ENCODE peak calls at places on chromosomes 6 and 20, in five cellular contexts. D is transverse colon, R is spleen, W is HCT116, Y is HepG2. B is an unnamed sample. For H3K4me1, the result is how much of the 10 kb centered on the place peaks cover.

GRCh38 chr6:145116591-145117178 is 618.6 kb downstream of the EPM2A start:
- DNase-seq in R (no peak), Y (no peak), D (no peak), W (no peak), B (no peak)

GRCh38 chr6:147508871-147509608 is 550 bp downstream of the SAMD5 start:
- DNase-seq in R (no peak), Y (no peak), W (no peak), D (peak), B (no peak)

GRCh38 chr20:33803921-33804337 is 7.2 kb upstream of the CHMP4B start:
- DNase-seq in W (no peak), Y (no peak), D (no peak), R (no peak), B (no peak)

GRCh38 chr6:3392059-3392458 is 64.8 kb downstream of the SLC22A23 start:
- DNase-seq in Y (no peak), W (no peak), D (no peak), R (no peak), B (no peak)

GRCh38 chr20:17495826-17496225 is 35.4 kb downstream of the BFSP1 start:
- DNase-seq in W (no peak), R (no peak), Y (no peak), D (no peak), B (no peak)

GRCh38 chr20:408843-409696 is 971 bp downstream of the RBCK1 start:
- DNase-seq in Y (no peak), W (no peak), D (no peak), R (no peak), B (no peak)

GRCh38 chr20:45997187-45997586 is 11.5 kb upstream of the MMP9 start:
- DNase-seq in R (no peak), W (no peak), Y (no peak), D (no peak), B (no peak)

GRCh38 chr6:2938632-2939083 is 32.7 kb downstream of the SERPINB6 start:
- DNase-seq in R (peak), D (peak), Y (peak), W (peak), B (peak)

GRCh38 chr6:24215068-24215467 is 89.1 kb downstream of the NRSN1 start:
- DNase-seq in Y (no peak), D (no peak), W (no peak), R (no peak), B (no peak)

GRCh38 chr6:170074435-170074834 is 216.4 kb downstream of the DLL1 start:
- DNase-seq in Y (no peak), D (peak), R (peak), W (no peak), B (no peak)

GRCh38 chr6:31547727-31548422 is 467 bp downstream of the NFKBIL1 start:
- DNase-seq in D (no peak), Y (no peak), R (peak), W (no peak), B (no peak)

GRCh38 chr6:11500008-11500407 is 37.5 kb upstream of the TMEM170B start:
- DNase-seq in Y (no peak), R (no peak), W (no peak), D (no peak), B (no peak)

GRCh38 chr6:25366785-25367657 is 87.8 kb downstream of the CARMIL1 start:
- DNase-seq in W (no peak), D (no peak), R (no peak), Y (no peak), B (no peak)

GRCh38 chr20:63706852-63707557 is 771 bp downstream of the ARFRP1 start:
- DNase-seq in R (peak), D (peak), W (no peak), Y (peak), B (no peak)

GRCh38 chr6:3509326-3509725 is 52.5 kb upstream of the SLC22A23 start:
- DNase-seq in D (no peak), W (no peak), R (no peak), Y (no peak), B (no peak)

GRCh38 chr6:25777031-25777430 is 22.5 kb downstream of the SLC17A4 start:
- DNase-seq in R (no peak), W (no peak), D (no peak), Y (no peak), B (no peak)

GRCh38 chr20:8790442-8791074 is 278.3 kb upstream of the PLCB4 start:
- DNase-seq in W (peak), Y (peak), D (peak), R (no peak), B (peak)

GRCh38 chr6:96520851-96521115 is 823 bp upstream of the UFL1 start:
- DNase-seq in Y (no peak), W (no peak), D (no peak), R (no peak), B (no peak)

GRCh38 chr20:44028868-44029847 is 114.5 kb downstream of the TOX2 start:
- DNase-seq in R (peak), D (no peak), Y (no peak), W (no peak), B (no peak)

GRCh38 chr6:3376064-3376463 is 80.8 kb downstream of the SLC22A23 start:
- DNase-seq in D (no peak), Y (no peak), W (no peak), R (no peak), B (no peak)

GRCh38 chr6:27213544-27214125 is 33.9 kb upstream of the PRSS16 start:
- DNase-seq in W (no peak), R (no peak), D (no peak), Y (no peak), B (no peak)

GRCh38 chr6:149831380-149831820 is 32.8 kb downstream of the LRP11 start:
- DNase-seq in R (no peak), Y (peak), W (no peak), D (no peak), B (no peak)

GRCh38 chr6:160431231-160431630 is 83.1 kb downstream of the SLC22A3 start:
- DNase-seq in W (no peak), D (peak), Y (no peak), R (no peak), B (peak)

GRCh38 chr6:149563203-149563927 is 2.8 kb upstream of the GINM1 start:
- DNase-seq in W (no peak), D (no peak), Y (no peak), R (no peak), B (no peak)

GRCh38 chr6:311679-312220 is 19.5 kb downstream of the DUSP22 start:
- DNase-seq in D (no peak), Y (no peak), R (peak), W (no peak), B (no peak)

GRCh38 chr20:6855074-6855473 is 87.6 kb downstream of the BMP2 start:
- DNase-seq in Y (no peak), D (no peak), R (no peak), W (no peak), B (no peak)

GRCh38 chr6:26553264-26553738 is 15.1 kb downstream of the HMGN4 start:
- DNase-seq in Y (peak), D (peak), W (peak), R (peak), B (peak)

GRCh38 chr6:98832282-98833100 is 1.9 kb upstream of the POU3F2 start:
- DNase-seq in Y (no peak), R (peak), D (no peak), W (no peak), B (no peak)

GRCh38 chr20:4937422-4938319 is 63.6 kb downstream of the SLC23A2 start:
- DNase-seq in W (no peak), R (no peak), D (no peak), Y (peak), B (peak)

GRCh38 chr20:4813076-4813838 is 91.5 kb downstream of the PRND start:
- DNase-seq in D (peak), R (peak), Y (no peak), W (no peak), B (no peak)

GRCh38 chr6:819122-819521 is 126.2 kb upstream of the EXOC2 start:
- DNase-seq in D (no peak), W (no peak), Y (peak), R (no peak), B (no peak)

GRCh38 chr6:35213824-35214756 is at the start of gene SCUBE3:
- DNase-seq in W (no peak), Y (no peak), D (no peak), R (no peak), B (peak)

GRCh38 chr6:39102024-39102820 is 12.8 kb downstream of the SAYSD1 start:
- DNase-seq in R (no peak), W (no peak), Y (peak), D (no peak), B (peak)

DNA sequence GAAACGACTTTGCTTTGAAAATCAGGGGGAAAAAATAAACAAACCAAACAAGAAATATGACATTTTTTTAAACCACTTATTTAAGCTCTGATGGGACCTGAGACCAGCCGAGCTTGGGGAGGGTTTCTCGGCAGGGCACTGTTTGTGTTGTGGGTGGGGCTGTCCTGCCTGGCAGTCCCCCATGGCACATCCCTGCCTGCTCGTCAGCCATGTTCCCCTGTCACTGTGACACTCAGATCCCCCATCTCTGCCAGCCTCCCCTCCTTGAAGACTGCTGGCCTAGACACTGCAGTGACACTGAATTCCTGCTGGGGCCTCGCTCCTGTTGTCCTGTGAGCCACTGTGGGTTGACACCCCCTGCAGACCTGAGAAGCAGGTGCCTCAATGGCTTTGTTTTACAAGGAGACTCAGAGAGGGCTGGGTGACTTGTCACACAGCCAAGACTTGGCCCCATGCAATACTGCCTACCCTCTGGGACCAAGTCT is 95.1 kb upstream of the PTPN1 start:
- DNase-seq in R (no peak), Y (no peak), W (peak), D (no peak), B (peak)
- H3K27ac ChIP-seq in R (peak), Y (peak), W (peak), D (peak), B (peak)

GRCh38 chr20:1786496-1786895 is 108.7 kb upstream of the SIRPA start:
- DNase-seq in Y (no peak), R (no peak), D (no peak), W (no peak), B (no peak)

GRCh38 chr20:1784586-1784985 is 110.6 kb upstream of the SIRPA start:
- DNase-seq in R (no peak), W (no peak), Y (no peak), D (no peak), B (no peak)

GRCh38 chr20:1792274-1792673 is 102.9 kb upstream of the SIRPA start:
- DNase-seq in W (no peak), Y (no peak), D (no peak), R (no peak), B (no peak)

GRCh38 chr20:1786061-1786460 is 109.1 kb upstream of the SIRPA start:
- DNase-seq in W (no peak), R (no peak), Y (no peak), D (no peak), B (no peak)

GRCh38 chr20:1788039-1788438 is 107.2 kb upstream of the SIRPA start:
- DNase-seq in R (no peak), W (no peak), Y (no peak), D (no peak), B (no peak)
- TF ChIP-seq POLR2AphosphoS5 in R (no peak), W (no peak), Y (no peak), D (no peak), B (no peak)

GRCh38 chr20:49052334-49052733 is 6.2 kb downstream of the CSE1L start:
- DNase-seq in Y (peak), D (no peak), R (no peak), W (no peak), B (no peak)
- H3K4me1 ChIP-seq in Y (half or more), D (under half), R (under half), W (under half), B (under half)

DNA sequence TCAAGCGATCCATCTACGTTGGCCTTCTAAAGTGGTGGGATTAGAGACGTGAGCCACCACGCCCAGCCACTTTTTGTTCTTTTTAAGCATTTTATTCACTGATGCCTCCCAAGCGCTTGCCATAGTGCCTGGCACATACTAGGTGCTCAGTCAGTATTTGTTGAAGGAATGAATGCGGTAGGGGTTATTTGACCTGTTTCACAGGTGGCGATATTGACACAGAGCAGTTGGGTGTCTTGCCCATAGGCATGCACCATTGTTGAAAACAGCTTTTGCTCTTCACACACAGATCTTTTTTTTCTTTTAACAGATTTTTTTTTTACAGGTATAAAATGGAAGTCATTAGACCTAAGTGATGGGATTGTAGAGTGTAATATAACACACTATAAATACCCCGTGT is 24.6 kb downstream of the RREB1 start:
- DNase-seq in W (no peak), R (no peak), D (no peak), Y (no peak), B (no peak)
- H3K27ac ChIP-seq in W (no peak), R (no peak), D (peak), Y (no peak), B (no peak)

B was measured in stomach.